ENCODE peak calls at places on chromosomes 11 and 22, in seven cellular contexts. S is A549, T is HCT116, V is HFF-Myc, H is thoracic aorta, X is psoas muscle, L is pancreas. E is an unnamed sample.

GRCh38 chr11:12285106-12285505 is 92.3 kb upstream of the PARVA start:
- DNase-seq in S (no peak), T (no peak), V (peak), H (no peak), X (no peak), L (no peak), E (peak)

GRCh38 chr11:125944350-125945010 is 1.4 kb upstream of the VSIG10L2 start:
- DNase-seq in S (no peak), T (no peak), V (no peak), H (no peak), X (no peak), L (no peak), E (no peak)

GRCh38 chr11:108703916-108704315 is 39.0 kb downstream of the DDX10 start:
- DNase-seq in S (no peak), T (no peak), V (no peak), H (no peak), X (no peak), L (no peak), E (no peak)

GRCh38 chr11:12784987-12785386 is 110.8 kb downstream of the TEAD1 start:
- DNase-seq in S (no peak), T (no peak), V (no peak), H (no peak), X (peak), L (no peak), E (no peak)

GRCh38 chr22:47000256-47000655 is 237.8 kb downstream of the TBC1D22A start:
- DNase-seq in S (no peak), T (no peak), V (no peak), H (no peak), X (no peak), L (no peak), E (no peak)

GRCh38 chr11:31987118-31988005 is 103.5 kb upstream of the RCN1 start:
- DNase-seq in S (no peak), T (no peak), V (no peak), H (no peak), X (no peak), L (no peak), E (no peak)

GRCh38 chr11:10397226-10397987 is 57.7 kb upstream of the AMPD3 start:
- DNase-seq in S (no peak), T (no peak), V (no peak), H (no peak), X (no peak), L (no peak), E (no peak)

GRCh38 chr11:2101171-2101675 is 38.0 kb downstream of the IGF2 start:
- DNase-seq in S (no peak), T (no peak), V (no peak), H (no peak), X (no peak), L (peak), E (no peak)

GRCh38 chr11:95699631-95700470 is 89.7 kb downstream of the FAM76B start:
- DNase-seq in S (no peak), T (no peak), V (no peak), H (no peak), X (no peak), L (no peak), E (peak)

GRCh38 chr11:69721745-69722144 is 17.9 kb upstream of the FGF19 start:
- DNase-seq in S (peak), T (no peak), V (no peak), H (no peak), X (no peak), L (no peak), E (no peak)

GRCh38 chr22:46060292-46061123 is 83.5 kb upstream of the WNT7B start:
- DNase-seq in S (no peak), T (no peak), V (no peak), H (no peak), X (no peak), L (no peak), E (no peak)

DNA sequence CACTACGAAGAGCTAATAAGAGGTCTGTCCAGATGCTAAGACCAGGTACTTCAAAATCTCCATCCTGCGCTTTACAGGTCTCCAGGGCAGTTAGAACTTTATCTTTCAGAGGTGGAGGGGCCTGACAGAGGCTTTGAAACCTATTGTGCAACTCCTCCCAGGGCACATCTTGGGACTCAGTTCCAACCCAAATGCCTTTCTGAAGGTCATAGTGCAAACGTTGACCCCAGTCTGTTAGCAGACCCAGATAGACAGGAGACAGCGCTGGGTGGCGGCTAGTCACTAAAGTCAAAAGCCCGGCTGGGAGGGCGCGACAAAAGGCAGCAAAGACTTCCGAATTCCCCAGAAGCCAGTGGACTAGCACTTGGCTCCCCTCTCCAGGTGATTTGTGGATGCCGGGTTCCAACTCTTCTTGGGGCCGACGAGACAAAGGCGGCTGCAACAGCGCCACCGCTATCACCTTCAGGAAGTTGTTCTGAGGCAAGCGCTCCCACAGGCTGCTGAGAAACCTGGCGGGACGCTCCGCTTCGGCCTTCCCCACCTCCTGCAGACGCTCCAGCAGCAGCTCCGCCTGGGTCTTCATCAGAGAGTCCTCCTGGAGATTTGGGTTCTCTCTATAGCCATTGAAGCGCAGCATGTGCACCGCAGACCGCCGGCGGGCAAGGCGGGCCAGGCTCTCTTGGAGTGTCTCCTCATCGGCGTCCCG is 728 bp downstream of the FANCF start:
- DNase-seq in S (peak), T (peak), V (peak), H (no peak), X (peak), L (peak), E (peak)
- TF ChIP-seq CTCF in S (peak), T (peak), V (peak), H (no peak), X (peak), L (no peak), E (peak)

DNA sequence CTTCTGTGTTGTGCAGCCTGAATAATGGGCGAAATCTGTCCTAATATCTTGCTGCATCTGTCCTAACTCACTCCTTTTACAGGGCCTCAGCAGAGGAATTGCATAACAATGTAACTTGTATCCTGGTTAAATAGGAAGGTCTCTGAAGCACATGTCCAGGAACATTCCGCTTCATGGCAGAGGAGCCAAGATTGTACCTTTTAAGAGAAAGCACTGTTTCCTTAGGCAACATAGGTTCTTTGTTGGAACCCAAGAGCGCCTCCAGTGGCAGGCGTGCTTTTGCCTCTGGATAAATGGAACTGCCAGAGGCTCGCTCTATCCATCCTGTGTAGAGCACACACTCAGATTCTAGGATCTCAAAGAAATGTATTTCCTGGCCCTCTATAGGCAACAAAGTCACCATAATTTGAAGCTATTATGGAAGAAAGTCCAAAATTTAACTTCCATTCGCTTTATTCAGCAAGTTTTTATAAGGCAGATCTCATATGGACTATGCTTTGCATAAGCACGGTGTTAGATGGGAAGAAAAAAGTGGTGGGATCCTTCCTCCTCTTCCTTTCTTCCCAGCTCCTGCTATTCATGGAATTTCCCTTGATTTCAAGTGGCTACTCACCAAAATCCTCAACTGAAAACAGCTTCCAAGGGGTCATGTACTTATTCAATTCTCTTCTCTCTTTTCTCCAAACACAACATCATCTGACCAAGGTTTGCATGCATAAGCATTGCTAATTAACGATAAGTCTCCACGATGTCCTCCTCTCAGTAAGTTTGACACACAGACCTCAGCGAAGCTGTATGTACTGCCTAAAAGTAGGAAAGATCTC is at the start of gene BLID:
- DNase-seq in S (peak), T (no peak), V (no peak), H (no peak), X (peak), L (no peak), E (peak)
- TF ChIP-seq CTCF in S (peak), T (peak), V (peak), H (peak), X (peak), L (no peak), E (peak)

GRCh38 chr11:66851698-66852465 is 5.0 kb upstream of the LRFN4 start:
- DNase-seq in S (peak), T (no peak), V (no peak), H (no peak), X (no peak), L (peak), E (no peak)
- TF ChIP-seq CTCF in S (no peak), T (peak), V (no peak), H (no peak), X (no peak), L (no peak), E (peak)

DNA sequence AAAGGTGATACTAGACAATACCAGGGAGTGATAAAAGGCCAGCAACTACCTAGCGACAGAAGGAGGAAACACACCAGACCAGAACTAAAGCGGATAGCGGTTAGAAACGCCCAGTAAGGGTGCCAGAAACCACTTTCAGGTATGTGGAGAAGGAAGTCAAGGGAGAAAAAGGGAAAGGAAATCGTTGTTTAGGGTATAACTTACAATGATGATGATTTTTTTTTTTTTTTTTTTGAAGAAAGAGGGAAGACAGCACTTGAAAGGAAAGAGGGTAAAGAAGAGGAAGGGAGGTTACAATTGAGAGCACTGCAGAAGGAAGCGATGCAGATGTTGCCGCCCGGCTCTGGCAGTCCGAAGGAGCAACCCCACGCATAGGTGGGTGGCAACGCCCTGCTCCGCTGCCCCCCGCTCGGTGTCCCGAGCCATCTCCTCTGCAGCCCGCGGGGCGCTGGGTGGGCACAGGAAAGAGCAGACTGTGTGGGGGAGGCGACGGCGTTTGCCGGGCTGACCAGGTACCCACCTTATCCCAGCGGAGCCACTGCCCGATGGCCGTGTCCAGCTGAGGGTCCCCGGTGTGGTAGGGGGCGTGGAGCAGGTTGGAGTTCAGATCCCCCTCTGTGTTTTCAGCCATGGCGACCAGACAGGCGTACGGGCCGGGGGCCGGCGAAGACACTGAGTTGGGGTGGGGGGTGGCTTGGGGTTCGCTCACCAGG is 546 bp downstream of the PGM2L1 start:
- DNase-seq in S (peak), T (peak), V (no peak), H (no peak), X (peak), L (peak), E (peak)
- TF ChIP-seq CTCF in S (no peak), T (peak), V (no peak), H (no peak), X (peak), L (no peak), E (peak)

GRCh38 chr11:44221486-44221885 is 88.5 kb downstream of the ALX4 start:
- DNase-seq in S (no peak), T (no peak), V (no peak), H (no peak), X (no peak), L (no peak), E (no peak)
- TF ChIP-seq CTCF in S (no peak), T (no peak), V (no peak), H (no peak), X (no peak), L (no peak), E (no peak)

GRCh38 chr11:123061403-123062157 is at the start of gene HSPA8:
- DNase-seq in S (peak), T (no peak), V (no peak), H (peak), X (peak), L (peak), E (peak)

GRCh38 chr11:123063396-123064267 is 1.7 kb upstream of the HSPA8 start:
- DNase-seq in S (peak), T (no peak), V (no peak), H (no peak), X (peak), L (no peak), E (peak)

GRCh38 chr11:123060265-123061000 is 1.5 kb downstream of the HSPA8 start:
- DNase-seq in S (no peak), T (no peak), V (no peak), H (no peak), X (no peak), L (no peak), E (no peak)

GRCh38 chr11:123062892-123063395 is 1.0 kb upstream of the HSPA8 start:
- DNase-seq in S (no peak), T (no peak), V (no peak), H (no peak), X (no peak), L (no peak), E (peak)

GRCh38 chr11:123062158-123062891 is 389 bp upstream of the HSPA8 start:
- DNase-seq in S (peak), T (peak), V (peak), H (peak), X (peak), L (peak), E (peak)
- TF ChIP-seq CTCF in S (no peak), T (no peak), V (no peak), H (no peak), X (no peak), L (no peak), E (no peak)

GRCh38 chr22:42357221-42357620 is 75.0 kb downstream of the NFAM1 start:
- DNase-seq in S (no peak), T (no peak), V (no peak), H (no peak), X (no peak), L (no peak), E (no peak)
- TF ChIP-seq CTCF in S (no peak), T (no peak), V (no peak), H (no peak), X (no peak), L (no peak), E (no peak)

DNA sequence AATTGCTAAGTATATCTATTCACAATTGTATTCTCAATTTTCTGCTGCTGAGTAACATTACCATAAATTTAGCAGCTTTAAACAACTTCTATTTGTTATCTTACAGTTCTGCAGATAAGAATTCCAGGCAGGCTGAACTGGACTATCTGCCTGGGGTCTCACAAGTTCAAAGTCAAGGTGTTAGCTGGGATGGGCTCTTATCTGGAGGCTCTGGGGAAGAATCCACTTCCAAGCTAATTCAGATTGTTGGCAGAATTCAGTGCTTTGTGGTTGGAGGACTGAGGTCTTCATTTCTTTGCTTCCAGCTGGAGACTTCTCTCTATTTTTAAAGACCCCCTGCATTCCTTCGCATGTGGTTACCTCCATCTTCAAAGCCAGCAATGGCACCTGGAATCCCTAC is 329.9 kb upstream of the ISX start:
- DNase-seq in S (no peak), T (no peak), V (no peak), H (no peak), X (no peak), L (no peak), E (no peak)
- TF ChIP-seq CTCF in S (no peak), T (no peak), V (no peak), H (no peak), X (no peak), L (no peak), E (no peak)